ENCODE peak calls at places on chromosome 22, in seven cellular contexts. C, B, K, W, M, S and P are unnamed samples.

GRCh38 chr22:44396727-44397722 is 84.3 kb upstream of the SHISAL1 start:
- DNase-seq in C (no peak), B (no peak), K (peak), W (peak), M (no peak), S (peak), P (no peak)

GRCh38 chr22:33658775-33659174 is 261.5 kb downstream of the LARGE1 start:
- DNase-seq in C (no peak), B (no peak), K (no peak), W (no peak), M (no peak), S (no peak), P (no peak)

GRCh38 chr22:47452184-47452583 is 689.7 kb downstream of the TBC1D22A start:
- DNase-seq in C (no peak), B (peak), K (no peak), W (no peak), M (peak), S (no peak), P (peak)

GRCh38 chr22:39248254-39248653 is 3.5 kb upstream of the PDGFB start:
- DNase-seq in C (no peak), B (no peak), K (no peak), W (no peak), M (no peak), S (no peak), P (no peak)

GRCh38 chr22:21697866-21698265 is 32.1 kb downstream of the PPIL2 start:
- DNase-seq in C (no peak), B (no peak), K (no peak), W (no peak), M (no peak), S (no peak), P (no peak)

GRCh38 chr22:19943665-19944026 is 2.0 kb upstream of the TXNRD2 start:
- DNase-seq in C (no peak), B (peak), K (no peak), W (no peak), M (no peak), S (no peak), P (no peak)

GRCh38 chr22:46233231-46233630 is 16.9 kb downstream of the CDPF1 start:
- DNase-seq in C (no peak), B (no peak), K (no peak), W (no peak), M (no peak), S (no peak), P (no peak)

GRCh38 chr22:48433647-48434046 is 1394.0 kb downstream of the BRD1 start:
- DNase-seq in C (no peak), B (no peak), K (peak), W (no peak), M (no peak), S (no peak), P (no peak)

GRCh38 chr22:44519895-44520294 is 21.9 kb upstream of the RTL6 start:
- DNase-seq in C (no peak), B (no peak), K (no peak), W (no peak), M (no peak), S (no peak), P (peak)

GRCh38 chr22:20524004-20524481 is 16.6 kb downstream of the MED15 start:
- DNase-seq in C (no peak), B (no peak), K (no peak), W (no peak), M (no peak), S (no peak), P (no peak)

GRCh38 chr22:44587004-44587793 is 89.2 kb upstream of the RTL6 start:
- DNase-seq in C (no peak), B (no peak), K (no peak), W (no peak), M (no peak), S (no peak), P (no peak)

GRCh38 chr22:27377901-27378300 is 423.7 kb downstream of the MN1 start:
- DNase-seq in C (no peak), B (no peak), K (no peak), W (peak), M (no peak), S (peak), P (peak)

GRCh38 chr22:47034905-47035419 is 272.5 kb downstream of the TBC1D22A start:
- DNase-seq in C (peak), B (no peak), K (no peak), W (no peak), M (no peak), S (no peak), P (no peak)

GRCh38 chr22:41369089-41369745 is 12.5 kb upstream of the TEF start:
- DNase-seq in C (no peak), B (no peak), K (no peak), W (no peak), M (no peak), S (no peak), P (no peak)

GRCh38 chr22:40054486-40054885 is 59.7 kb downstream of the FAM83F start:
- DNase-seq in C (no peak), B (no peak), K (no peak), W (no peak), M (no peak), S (no peak), P (no peak)

GRCh38 chr22:25622011-25622410 is 57.5 kb downstream of the GRK3 start:
- DNase-seq in C (no peak), B (no peak), K (no peak), W (no peak), M (no peak), S (no peak), P (no peak)

GRCh38 chr22:44659140-44659539 is 42.9 kb upstream of the PRR5 start:
- DNase-seq in C (no peak), B (no peak), K (no peak), W (no peak), M (no peak), S (no peak), P (peak)

GRCh38 chr22:39433476-39434242 is 23.2 kb upstream of the MGAT3 start:
- DNase-seq in C (no peak), B (no peak), K (no peak), W (no peak), M (no peak), S (no peak), P (no peak)

DNA sequence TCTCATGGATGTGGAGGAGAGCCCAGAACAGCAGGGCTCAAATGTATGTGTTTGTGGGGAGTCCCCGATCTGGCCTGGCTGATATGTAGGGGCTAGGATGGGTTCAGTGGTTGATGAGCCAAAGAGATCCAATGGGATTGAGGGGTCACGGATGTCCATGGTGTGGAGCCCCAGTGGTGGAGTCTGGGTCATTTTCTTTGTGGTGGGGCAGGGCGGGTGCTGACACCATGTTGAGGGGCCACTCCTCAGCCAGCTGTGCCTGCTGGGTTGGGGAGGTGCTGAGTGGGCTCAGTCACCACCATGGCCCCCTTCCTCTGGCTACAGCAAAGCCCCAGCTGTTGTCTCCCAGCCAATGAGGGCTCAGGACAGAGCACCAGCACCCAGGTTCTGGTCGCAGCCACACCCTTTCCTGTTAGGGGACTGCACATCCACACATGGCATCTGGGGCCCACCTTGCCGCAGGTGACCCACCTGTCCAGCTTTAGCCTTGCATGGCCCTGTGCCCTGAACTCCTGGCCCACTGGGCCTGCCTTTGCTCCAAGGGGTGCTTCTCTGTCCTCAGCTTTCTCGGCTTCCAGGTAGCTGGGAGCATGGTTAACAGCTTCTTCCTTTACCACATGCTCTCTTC is 3.2 kb upstream of the GNAZ start:
- DNase-seq in C (no peak), B (no peak), K (peak), W (peak), M (no peak), S (peak), P (peak)
- H3K4me3 ChIP-seq in C (no peak), B (no peak), K (no peak), W (no peak), M (no peak), S (no peak), P (no peak)

GRCh38 chr22:42745118-42745517 is 24.4 kb upstream of the A4GALT start:
- DNase-seq in C (no peak), B (no peak), K (no peak), W (no peak), M (no peak), S (no peak), P (no peak)

GRCh38 chr22:42742940-42743339 is 22.3 kb upstream of the A4GALT start:
- DNase-seq in C (peak), B (no peak), K (no peak), W (no peak), M (no peak), S (no peak), P (no peak)

GRCh38 chr22:42747701-42748513 is 27.2 kb upstream of the A4GALT start:
- DNase-seq in C (no peak), B (no peak), K (no peak), W (no peak), M (no peak), S (no peak), P (no peak)

DNA sequence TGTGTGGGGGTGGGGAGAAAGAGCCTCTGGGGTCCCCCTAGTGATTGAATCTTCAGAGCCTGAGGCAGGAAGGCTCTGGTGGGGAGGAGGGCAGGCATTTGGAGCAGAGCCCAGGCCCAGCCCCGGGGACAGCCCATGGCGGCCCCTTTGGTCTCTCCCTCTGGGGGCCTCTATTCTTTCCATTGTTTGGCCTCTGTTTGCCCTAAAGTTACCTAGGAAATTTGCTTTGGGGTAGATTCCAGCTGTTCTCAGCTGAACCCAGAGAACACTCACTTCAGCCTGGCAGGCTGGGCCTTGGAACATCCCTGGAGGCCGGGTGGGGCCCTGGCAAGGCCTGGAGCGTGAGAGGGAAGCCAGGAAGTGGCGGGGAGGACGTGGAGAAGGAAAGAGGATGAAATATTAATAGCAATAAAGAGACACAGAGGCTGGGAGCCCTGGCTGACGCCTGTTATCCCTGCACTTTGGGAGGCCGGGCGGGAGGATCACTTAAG is 22.9 kb upstream of the A4GALT start:
- DNase-seq in C (peak), B (no peak), K (no peak), W (no peak), M (no peak), S (peak), P (no peak)
- TF ChIP-seq POLR2AphosphoS5 in C (no peak), B (no peak), K (peak), W (peak), M (no peak), S (peak), P (peak)

GRCh38 chr22:36902143-36902911 is 11.1 kb upstream of the CSF2RB start:
- DNase-seq in C (no peak), B (no peak), K (no peak), W (no peak), M (no peak), S (no peak), P (no peak)

GRCh38 chr22:36900225-36900624 is 13.2 kb upstream of the CSF2RB start:
- DNase-seq in C (no peak), B (no peak), K (no peak), W (no peak), M (no peak), S (no peak), P (no peak)

GRCh38 chr22:36901411-36902142 is 11.9 kb upstream of the CSF2RB start:
- DNase-seq in C (no peak), B (no peak), K (no peak), W (no peak), M (no peak), S (peak), P (no peak)

GRCh38 chr22:36899498-36899897 is 13.9 kb upstream of the CSF2RB start:
- DNase-seq in C (no peak), B (no peak), K (no peak), W (no peak), M (no peak), S (no peak), P (peak)

DNA sequence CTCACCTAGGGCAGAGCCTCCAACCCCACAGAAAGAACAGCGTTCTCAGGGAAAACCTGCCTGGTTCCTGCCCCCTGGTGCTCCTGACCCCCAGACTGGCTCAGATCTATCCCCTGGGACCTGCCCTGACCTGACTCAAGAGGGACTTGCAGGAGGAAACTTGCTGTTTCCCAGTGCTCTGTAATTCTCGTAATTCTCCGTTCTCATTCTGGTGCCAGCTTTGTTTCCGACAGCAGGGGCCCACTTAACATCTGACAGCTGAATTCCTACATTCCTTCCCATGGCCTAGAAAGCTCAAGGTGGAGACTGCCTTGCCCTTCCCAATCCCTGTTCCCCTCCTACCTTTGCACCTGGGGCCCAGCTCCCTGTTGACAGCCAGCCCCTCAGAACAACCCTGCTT is 12.5 kb upstream of the CSF2RB start:
- DNase-seq in C (no peak), B (no peak), K (no peak), W (no peak), M (no peak), S (no peak), P (no peak)
- H3K4me3 ChIP-seq in C (no peak), B (no peak), K (no peak), W (no peak), M (no peak), S (no peak), P (no peak)

GRCh38 chr22:30575011-30575671 is 676 bp upstream of the GAL3ST1 start:
- DNase-seq in C (no peak), B (no peak), K (no peak), W (peak), M (no peak), S (no peak), P (no peak)
- TF ChIP-seq POLR2AphosphoS5 in C (peak), B (no peak), K (peak), W (no peak), M (no peak), S (peak), P (no peak)

DNA sequence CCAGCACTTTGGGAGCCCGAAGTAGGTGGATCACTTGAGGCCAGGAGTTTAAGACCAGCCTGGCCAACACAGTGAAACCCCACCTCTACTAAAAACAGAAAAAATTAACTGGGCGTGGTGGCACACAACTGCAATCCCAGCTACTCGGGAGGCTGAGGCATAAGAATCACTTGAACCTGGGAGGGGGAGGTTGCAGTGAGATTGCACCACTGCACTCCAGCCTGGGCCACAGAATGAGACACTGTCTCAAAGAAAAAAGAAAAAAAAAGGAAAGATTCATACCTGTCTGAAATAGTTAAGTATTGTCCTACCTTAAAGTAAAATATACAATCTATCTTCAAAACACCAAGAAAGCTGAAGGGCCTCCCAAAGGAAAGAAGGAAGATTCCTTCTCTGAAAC is 20.1 kb downstream of the RBFOX2 start:
- DNase-seq in C (no peak), B (no peak), K (no peak), W (no peak), M (no peak), S (no peak), P (no peak)
- H3K4me3 ChIP-seq in C (no peak), B (no peak), K (no peak), W (no peak), M (no peak), S (no peak), P (no peak)

GRCh38 chr22:50564289-50564688 is 1.6 kb upstream of the SYCE3 start:
- DNase-seq in C (no peak), B (no peak), K (no peak), W (no peak), M (no peak), S (peak), P (no peak)

GRCh38 chr22:50561401-50562074 is 1.2 kb downstream of the SYCE3 start:
- DNase-seq in C (no peak), B (no peak), K (no peak), W (no peak), M (no peak), S (no peak), P (no peak)

GRCh38 chr22:50562523-50563409 is at the start of gene SYCE3:
- DNase-seq in C (peak), B (peak), K (peak), W (peak), M (peak), S (peak), P (peak)

GRCh38 chr22:50560034-50560433 is 2.7 kb downstream of the SYCE3 start:
- DNase-seq in C (no peak), B (no peak), K (no peak), W (no peak), M (no peak), S (no peak), P (no peak)

GRCh38 chr22:50563410-50564160 is 866 bp upstream of the SYCE3 start:
- DNase-seq in C (peak), B (no peak), K (no peak), W (peak), M (no peak), S (no peak), P (no peak)
- TF ChIP-seq POLR2AphosphoS5 in C (no peak), B (no peak), K (no peak), W (no peak), M (no peak), S (no peak), P (no peak)

GRCh38 chr22:36333632-36334031 is 54.1 kb downstream of the MYH9 start:
- DNase-seq in C (no peak), B (no peak), K (no peak), W (peak), M (no peak), S (no peak), P (no peak)
- H3K4me3 ChIP-seq in C (no peak), B (no peak), K (no peak), W (no peak), M (no peak), S (no peak), P (peak)

DNA sequence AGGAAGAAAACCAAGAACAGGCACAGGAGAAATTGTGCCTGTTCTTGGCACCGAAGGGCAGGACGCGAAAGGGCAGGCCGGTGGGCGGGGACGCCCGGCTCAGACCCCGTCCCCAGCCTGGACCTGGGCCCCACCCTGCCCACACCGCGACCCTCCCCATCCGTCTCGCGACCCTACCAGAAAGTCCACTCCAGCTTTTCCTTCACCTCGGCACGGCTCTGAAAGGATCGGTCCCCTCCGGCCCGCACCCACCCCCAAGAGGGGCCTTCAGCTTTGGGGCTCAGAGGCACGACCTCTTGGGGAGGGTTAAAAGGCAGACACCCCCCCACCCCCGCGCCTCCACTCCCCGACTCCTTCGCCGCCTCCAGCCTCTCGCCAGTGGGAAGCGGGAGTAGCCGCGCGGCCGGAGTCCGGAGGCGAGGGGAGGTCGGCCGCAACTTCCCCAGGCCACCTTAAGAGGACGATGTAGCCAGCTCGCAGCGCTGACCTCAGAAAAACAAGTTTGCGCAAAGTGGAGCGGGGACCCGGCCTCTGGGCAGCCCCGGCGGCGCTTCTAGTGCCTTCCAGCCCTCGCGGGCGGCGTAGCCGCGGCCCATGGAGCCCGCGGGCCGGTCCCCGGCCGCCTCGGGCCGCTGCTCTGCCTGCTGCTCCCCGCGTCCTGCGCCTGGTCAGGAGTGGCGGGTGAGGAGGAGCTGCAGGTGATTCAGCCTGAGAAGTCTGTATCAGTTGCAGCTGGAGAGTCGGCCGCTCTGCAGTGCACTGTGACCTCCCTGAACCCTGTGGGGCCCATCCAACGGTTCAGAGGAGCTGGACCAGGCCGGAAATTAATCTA is 4.3 kb downstream of the SEC14L6 start:
- DNase-seq in C (peak), B (peak), K (no peak), W (peak), M (no peak), S (no peak), P (no peak)
- TF ChIP-seq POLR2AphosphoS5 in C (no peak), B (no peak), K (no peak), W (no peak), M (no peak), S (no peak), P (no peak)